ENCODE peak calls at places on chromosomes 1 and 21, in six cellular contexts. D, W, P, E, S and L are unnamed samples. For H3K36me3 and H3K27me3, the result is how much of the 10 kb centered on the place peaks cover.

GRCh38 chr1:236522937-236523703 is 662 bp upstream of the LGALS8 start:
- DNase-seq in W (no peak), S (no peak), P (no peak), D (peak), E (peak), L (peak)

GRCh38 chr1:41399148-41399795 is 38.0 kb downstream of the FOXO6 start:
- DNase-seq in P (no peak), W (peak), D (no peak), E (peak), S (no peak), L (peak)

GRCh38 chr1:202131956-202132821 is 9.5 kb downstream of the GPR37L1 start:
- DNase-seq in W (peak), P (no peak), E (peak), S (no peak), D (no peak), L (peak)

GRCh38 chr1:179743679-179744400 is 749 bp downstream of the FAM163A start:
- DNase-seq in S (no peak), W (peak), P (no peak), E (no peak), D (peak), L (peak)

GRCh38 chr1:114669562-114670082 is at the start of gene DENND2C:
- DNase-seq in E (no peak), W (no peak), P (no peak), S (no peak), D (no peak), L (peak)

GRCh38 chr1:82934069-82934468 is 1064.9 kb downstream of the TTLL7 start:
- DNase-seq in S (no peak), W (peak), P (no peak), E (peak), D (no peak), L (no peak)

GRCh38 chr1:2468041-2468472 is 8.0 kb upstream of the PLCH2 start:
- DNase-seq in P (peak), W (peak), E (no peak), S (peak), D (peak), L (no peak)

GRCh38 chr1:162856260-162856659 is 4.7 kb downstream of the CCDC190 start:
- DNase-seq in E (no peak), S (peak), P (no peak), W (no peak), D (no peak), L (no peak)

GRCh38 chr1:201457508-201457960 is 11.5 kb downstream of the PHLDA3 start:
- DNase-seq in E (no peak), D (no peak), W (no peak), S (no peak), P (no peak), L (no peak)

GRCh38 chr1:224779491-224780020 is 149.9 kb upstream of the DNAH14 start:
- DNase-seq in P (no peak), W (no peak), E (no peak), D (no peak), S (no peak), L (no peak)

GRCh38 chr1:117606608-117607261 is 887 bp downstream of the TENT5C start:
- DNase-seq in D (peak), P (peak), S (peak), E (peak), W (no peak), L (no peak)

GRCh38 chr1:188302746-188303145 is 1474.0 kb downstream of the PLA2G4A start:
- DNase-seq in W (no peak), S (no peak), P (no peak), D (no peak), E (no peak), L (no peak)

GRCh38 chr1:62025892-62026291 is 168.8 kb upstream of the L1TD1 start:
- DNase-seq in W (no peak), S (no peak), E (no peak), D (no peak), P (no peak), L (no peak)

GRCh38 chr1:84997667-84998600 is 1.0 kb upstream of the MCOLN2 start:
- DNase-seq in S (peak), E (no peak), D (peak), P (no peak), W (peak), L (peak)

GRCh38 chr1:3419415-3420204 is 34.9 kb upstream of the ARHGEF16 start:
- DNase-seq in E (no peak), S (no peak), P (no peak), D (no peak), W (no peak), L (no peak)

GRCh38 chr1:2940178-2940577 is 81.1 kb upstream of the ACTRT2 start:
- DNase-seq in W (no peak), D (no peak), S (no peak), P (no peak), E (peak), L (no peak)

GRCh38 chr1:156101880-156102279 is 12.6 kb upstream of the LMNA start:
- DNase-seq in P (no peak), E (peak), W (no peak), D (peak), S (no peak), L (peak)

GRCh38 chr1:202349263-202349928 is 897 bp downstream of the PPP1R12B start:
- DNase-seq in E (no peak), P (peak), W (peak), S (peak), D (no peak), L (peak)

GRCh38 chr1:197465528-197466205 is 197.6 kb downstream of the CRB1 start:
- DNase-seq in P (no peak), S (no peak), W (no peak), D (no peak), E (no peak), L (no peak)

GRCh38 chr1:9058465-9058864 is 11.0 kb downstream of the SLC2A5 start:
- DNase-seq in S (peak), P (no peak), D (no peak), E (no peak), W (no peak), L (no peak)

GRCh38 chr1:38141483-38141882 is 94.9 kb upstream of the POU3F1 start:
- DNase-seq in S (no peak), E (no peak), W (no peak), D (no peak), P (no peak), L (peak)

GRCh38 chr1:19400189-19400588 is 85.2 kb downstream of the CAPZB start:
- DNase-seq in E (no peak), W (no peak), S (no peak), P (no peak), D (no peak), L (no peak)

DNA sequence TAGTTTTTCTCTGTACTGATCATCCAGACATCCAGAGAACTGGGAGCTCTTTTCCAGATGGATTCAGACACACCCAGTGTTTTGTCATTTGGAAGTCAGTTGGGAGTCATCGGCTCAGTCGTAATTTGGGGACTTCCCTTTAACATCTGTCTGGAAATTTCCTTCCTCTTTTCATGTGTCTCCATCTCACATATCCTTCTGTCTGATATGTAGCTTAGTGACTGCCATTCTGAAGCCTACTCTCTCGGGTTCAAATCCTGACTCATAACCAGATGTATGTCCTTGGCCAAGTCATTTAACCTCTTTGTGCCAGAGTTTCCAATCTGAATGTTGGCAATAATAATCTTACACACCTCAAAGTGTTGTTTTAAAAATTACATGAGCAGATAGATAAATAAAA is 3.0 kb downstream of the MORC3 start:
- DNase-seq in D (no peak), P (no peak), E (no peak), W (no peak), S (peak), L (no peak)
- H3K4me3 ChIP-seq in D (no peak), P (peak), E (no peak), W (no peak), S (no peak), L (no peak)

GRCh38 chr1:113109908-113110554 is 37.0 kb downstream of the LRIG2 start:
- DNase-seq in W (peak), D (no peak), P (no peak), E (no peak), S (peak), L (no peak)
- H3K36me3 ChIP-seq in W (half or more), D (under half), P (half or more), E (half or more), S (under half), L (under half)

GRCh38 chr1:65526049-65526556 is 105.6 kb downstream of the LEPR start:
- DNase-seq in W (no peak), D (no peak), S (no peak), P (no peak), E (no peak), L (no peak)
- H3K27me3 ChIP-seq in W (under half), D (under half), S (under half), P (under half), E (under half), L (under half)

GRCh38 chr1:1213153-1213918 is 617 bp downstream of the TNFRSF4 start:
- DNase-seq in S (no peak), P (no peak), E (no peak), W (peak), D (peak), L (peak)
- H3K4me3 ChIP-seq in S (no peak), P (no peak), E (peak), W (no peak), D (no peak), L (no peak)

GRCh38 chr21:33909756-33910155 is 5.8 kb downstream of the ATP5PO start:
- DNase-seq in D (no peak), P (no peak), E (no peak), W (no peak), S (no peak), L (no peak)

GRCh38 chr21:33914188-33914587 is 1.4 kb downstream of the ATP5PO start:
- DNase-seq in D (no peak), E (no peak), S (no peak), P (no peak), W (no peak), L (no peak)

GRCh38 chr21:33904041-33904440 is 11.6 kb downstream of the ATP5PO start:
- DNase-seq in S (no peak), W (no peak), D (no peak), P (no peak), E (no peak), L (no peak)

DNA sequence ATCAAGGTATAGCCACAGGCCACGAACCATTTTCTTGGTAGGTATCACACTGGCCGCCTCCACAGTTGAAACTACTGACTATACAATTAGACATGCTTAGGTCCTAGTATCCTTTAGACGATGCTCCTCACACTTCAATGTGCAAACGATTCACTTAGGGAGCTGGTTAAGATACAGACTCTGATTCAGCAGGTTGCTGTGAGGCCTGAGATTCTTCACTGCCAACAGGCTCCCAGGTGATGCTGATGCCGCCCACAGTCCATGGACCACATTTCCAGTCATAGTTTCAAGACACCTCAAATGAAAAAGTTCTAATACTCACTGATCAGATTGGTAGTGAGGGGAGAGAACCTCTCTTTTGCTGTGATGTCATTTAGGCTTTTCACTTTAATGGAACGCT is 6.8 kb downstream of the ATP5PO start:
- DNase-seq in S (no peak), D (no peak), W (no peak), E (no peak), P (no peak), L (no peak)
- H3K36me3 ChIP-seq in S (under half), D (under half), W (half or more), E (half or more), P (half or more), L (half or more)